ENCODE peak calls at places on chromosomes 12 and 14, in six cellular contexts. One of them, this sample, is unnamed.

GRCh38 chr12:26691234-26691970 is 141.6 kb downstream of the ITPR2 start:
- DNase-seq in cardiac muscle cell: peak
- DNase-seq in GM12865: no peak
- DNase-seq in GM23338: peak
- DNase-seq in psoas muscle: no peak
- DNase-seq in neural crest cell: no peak
- DNase-seq in this sample: no peak

GRCh38 chr12:72369560-72369959 is 97.4 kb downstream of the TRHDE start:
- DNase-seq in GM23338: no peak
- DNase-seq in neural crest cell: no peak
- DNase-seq in psoas muscle: no peak
- DNase-seq in GM12865: no peak
- DNase-seq in cardiac muscle cell: no peak
- DNase-seq in this sample: no peak

GRCh38 chr14:67276131-67276530 is 34.9 kb downstream of the PALS1 start:
- DNase-seq in cardiac muscle cell: no peak
- DNase-seq in GM12865: no peak
- DNase-seq in neural crest cell: no peak
- DNase-seq in GM23338: no peak
- DNase-seq in psoas muscle: no peak
- DNase-seq in this sample: no peak

GRCh38 chr12:96044017-96044985 is 8.9 kb upstream of the LTA4H start:
- DNase-seq in GM23338: no peak
- DNase-seq in neural crest cell: no peak
- DNase-seq in cardiac muscle cell: peak
- DNase-seq in GM12865: no peak
- DNase-seq in psoas muscle: no peak
- DNase-seq in this sample: no peak

GRCh38 chr12:95805864-95806669 is 15.5 kb upstream of the NTN4 start:
- DNase-seq in neural crest cell: no peak
- DNase-seq in GM23338: no peak
- DNase-seq in psoas muscle: no peak
- DNase-seq in GM12865: no peak
- DNase-seq in cardiac muscle cell: peak
- DNase-seq in this sample: no peak

GRCh38 chr12:6613015-6613775 is 6.0 kb upstream of the CHD4 start:
- DNase-seq in neural crest cell: peak
- DNase-seq in GM12865: peak
- DNase-seq in psoas muscle: peak
- DNase-seq in GM23338: peak
- DNase-seq in cardiac muscle cell: peak
- DNase-seq in this sample: no peak

GRCh38 chr12:48601013-48601756 is 31.3 kb upstream of the LALBA start:
- DNase-seq in GM12865: peak
- DNase-seq in neural crest cell: peak
- DNase-seq in cardiac muscle cell: peak
- DNase-seq in psoas muscle: no peak
- DNase-seq in GM23338: peak
- DNase-seq in this sample: no peak

GRCh38 chr14:67536087-67536486 is 3.0 kb downstream of the PLEKHH1 start:
- DNase-seq in GM12865: no peak
- DNase-seq in cardiac muscle cell: no peak
- DNase-seq in GM23338: no peak
- DNase-seq in psoas muscle: no peak
- DNase-seq in neural crest cell: no peak
- DNase-seq in this sample: no peak

GRCh38 chr12:68530965-68531364 is 79.7 kb upstream of the RAP1B start:
- DNase-seq in neural crest cell: no peak
- DNase-seq in cardiac muscle cell: peak
- DNase-seq in psoas muscle: no peak
- DNase-seq in GM12865: no peak
- DNase-seq in GM23338: no peak
- DNase-seq in this sample: no peak

GRCh38 chr12:86929962-86930361 is 673.8 kb upstream of the MGAT4C start:
- DNase-seq in neural crest cell: no peak
- DNase-seq in cardiac muscle cell: no peak
- DNase-seq in psoas muscle: no peak
- DNase-seq in GM23338: no peak
- DNase-seq in GM12865: no peak
- DNase-seq in this sample: no peak

GRCh38 chr14:45201908-45202307 is 51.1 kb downstream of the MIS18BP1 start:
- DNase-seq in GM12865: peak
- DNase-seq in cardiac muscle cell: peak
- DNase-seq in psoas muscle: no peak
- DNase-seq in neural crest cell: no peak
- DNase-seq in GM23338: peak
- DNase-seq in this sample: no peak

GRCh38 chr14:71942904-71943694 is 10.9 kb downstream of the RGS6 start:
- DNase-seq in psoas muscle: no peak
- DNase-seq in GM12865: peak
- DNase-seq in neural crest cell: no peak
- DNase-seq in cardiac muscle cell: no peak
- DNase-seq in GM23338: no peak
- DNase-seq in this sample: no peak

GRCh38 chr14:88934231-88934898 is 109.9 kb downstream of the TTC8 start:
- DNase-seq in cardiac muscle cell: peak
- DNase-seq in neural crest cell: no peak
- DNase-seq in psoas muscle: no peak
- DNase-seq in GM23338: no peak
- DNase-seq in GM12865: no peak
- DNase-seq in this sample: no peak

GRCh38 chr12:31021809-31022492 is 51.7 kb upstream of the DDX11 start:
- DNase-seq in cardiac muscle cell: no peak
- DNase-seq in GM23338: no peak
- DNase-seq in neural crest cell: no peak
- DNase-seq in GM12865: no peak
- DNase-seq in psoas muscle: no peak
- DNase-seq in this sample: no peak

GRCh38 chr14:100440207-100440631 is 117.1 kb downstream of the SLC25A47 start:
- DNase-seq in GM23338: peak
- DNase-seq in GM12865: peak
- DNase-seq in neural crest cell: peak
- DNase-seq in cardiac muscle cell: peak
- DNase-seq in psoas muscle: peak
- DNase-seq in this sample: peak

GRCh38 chr14:65100905-65101541 is 1.3 kb downstream of the MAX start:
- DNase-seq in psoas muscle: no peak
- DNase-seq in neural crest cell: no peak
- DNase-seq in cardiac muscle cell: no peak
- DNase-seq in GM23338: no peak
- DNase-seq in GM12865: no peak
- DNase-seq in this sample: no peak

GRCh38 chr12:19757317-19757877 is 318.1 kb downstream of the AEBP2 start:
- DNase-seq in GM23338: peak
- DNase-seq in cardiac muscle cell: peak
- DNase-seq in neural crest cell: no peak
- DNase-seq in GM12865: peak
- DNase-seq in psoas muscle: no peak
- DNase-seq in this sample: no peak

GRCh38 chr12:52263761-52264434 is 10.5 kb upstream of the KRT86 start:
- DNase-seq in GM12865: no peak
- DNase-seq in neural crest cell: no peak
- DNase-seq in psoas muscle: no peak
- DNase-seq in cardiac muscle cell: no peak
- DNase-seq in GM23338: no peak
- DNase-seq in this sample: no peak

GRCh38 chr12:95624544-95624943 is 73.3 kb upstream of the USP44 start:
- DNase-seq in GM23338: peak
- DNase-seq in psoas muscle: no peak
- DNase-seq in GM12865: no peak
- DNase-seq in cardiac muscle cell: no peak
- DNase-seq in neural crest cell: no peak
- DNase-seq in this sample: no peak

GRCh38 chr12:132439333-132439904 is 50.5 kb upstream of the FBRSL1 start:
- DNase-seq in neural crest cell: no peak
- DNase-seq in GM12865: no peak
- DNase-seq in cardiac muscle cell: no peak
- DNase-seq in GM23338: no peak
- DNase-seq in psoas muscle: no peak
- DNase-seq in this sample: no peak
- TF ChIP-seq CTCF in neural crest cell: no peak
- TF ChIP-seq CTCF in GM12865: no peak
- TF ChIP-seq CTCF in cardiac muscle cell: no peak
- TF ChIP-seq CTCF in GM23338: no peak
- TF ChIP-seq CTCF in psoas muscle: no peak
- TF ChIP-seq CTCF in this sample: no peak

DNA sequence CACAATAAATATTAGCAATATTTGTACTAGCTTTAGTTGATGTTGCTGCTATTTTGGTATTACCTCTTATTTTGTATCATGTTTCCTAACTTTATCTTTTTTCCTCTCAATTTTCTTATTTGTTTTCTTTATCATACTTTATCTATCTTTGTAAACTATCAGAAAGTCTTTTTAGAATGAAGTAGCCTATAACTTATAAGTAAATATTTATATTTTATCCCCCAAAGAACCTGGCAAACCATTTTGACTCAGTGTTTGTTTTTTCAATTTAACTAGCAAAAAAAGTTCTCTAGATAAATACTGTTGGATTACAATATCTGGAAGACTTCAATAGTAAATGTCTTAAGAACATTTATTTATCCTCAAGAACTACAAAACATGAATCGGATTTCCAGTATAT is 135.7 kb upstream of the PDZRN4 start:
- DNase-seq in GM12865: no peak
- DNase-seq in neural crest cell: no peak
- DNase-seq in cardiac muscle cell: no peak
- DNase-seq in GM23338: no peak
- DNase-seq in psoas muscle: no peak
- DNase-seq in this sample: no peak
- TF ChIP-seq CTCF in GM12865: no peak
- TF ChIP-seq CTCF in neural crest cell: no peak
- TF ChIP-seq CTCF in cardiac muscle cell: no peak
- TF ChIP-seq CTCF in GM23338: no peak
- TF ChIP-seq CTCF in psoas muscle: no peak
- TF ChIP-seq CTCF in this sample: no peak

GRCh38 chr12:4858385-4858784 is 51.3 kb upstream of the KCNA1 start:
- DNase-seq in neural crest cell: peak
- DNase-seq in cardiac muscle cell: no peak
- DNase-seq in GM12865: peak
- DNase-seq in psoas muscle: no peak
- DNase-seq in GM23338: peak
- DNase-seq in this sample: no peak
- TF ChIP-seq CTCF in neural crest cell: no peak
- TF ChIP-seq CTCF in cardiac muscle cell: no peak
- TF ChIP-seq CTCF in GM12865: no peak
- TF ChIP-seq CTCF in psoas muscle: no peak
- TF ChIP-seq CTCF in GM23338: no peak
- TF ChIP-seq CTCF in this sample: peak

GRCh38 chr12:110932048-110932447 is 11.7 kb upstream of the MYL2 start:
- DNase-seq in cardiac muscle cell: peak
- DNase-seq in GM12865: no peak
- DNase-seq in GM23338: peak
- DNase-seq in psoas muscle: no peak
- DNase-seq in neural crest cell: peak
- DNase-seq in this sample: no peak
- TF ChIP-seq CTCF in cardiac muscle cell: peak
- TF ChIP-seq CTCF in GM12865: peak
- TF ChIP-seq CTCF in GM23338: peak
- TF ChIP-seq CTCF in psoas muscle: no peak
- TF ChIP-seq CTCF in neural crest cell: peak
- TF ChIP-seq CTCF in this sample: peak

GRCh38 chr12:112430929-112431328 is 12.2 kb downstream of the PTPN11 start:
- DNase-seq in GM23338: no peak
- DNase-seq in psoas muscle: no peak
- DNase-seq in GM12865: no peak
- DNase-seq in cardiac muscle cell: no peak
- DNase-seq in neural crest cell: no peak
- DNase-seq in this sample: no peak
- TF ChIP-seq CTCF in GM23338: no peak
- TF ChIP-seq CTCF in psoas muscle: no peak
- TF ChIP-seq CTCF in GM12865: no peak
- TF ChIP-seq CTCF in cardiac muscle cell: no peak
- TF ChIP-seq CTCF in neural crest cell: no peak
- TF ChIP-seq CTCF in this sample: no peak

DNA sequence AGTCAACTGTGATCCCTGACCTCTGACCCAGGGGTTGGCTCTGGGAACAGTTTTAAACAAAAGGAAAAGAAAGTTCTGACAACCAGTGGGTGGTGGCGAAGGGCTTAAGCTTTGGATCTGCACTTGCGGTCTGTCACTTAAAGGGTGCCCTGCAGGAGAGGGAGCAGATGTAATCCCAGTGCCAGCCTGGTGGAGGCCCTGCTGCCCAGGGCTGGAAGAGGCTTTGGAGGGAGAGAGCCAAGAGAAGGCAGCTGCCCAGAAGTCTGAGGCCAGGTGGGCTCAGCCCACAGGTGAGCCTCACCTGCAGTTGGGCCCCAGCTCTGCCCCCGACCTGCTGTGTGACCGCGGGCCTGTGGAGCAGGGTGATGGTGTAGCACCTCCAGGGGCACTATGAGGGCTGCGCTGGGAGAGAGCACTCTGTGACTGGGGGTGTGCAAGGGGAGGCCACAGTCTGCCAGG is 19.1 kb downstream of the SH2B3 start:
- DNase-seq in psoas muscle: no peak
- DNase-seq in GM23338: peak
- DNase-seq in GM12865: no peak
- DNase-seq in neural crest cell: no peak
- DNase-seq in cardiac muscle cell: no peak
- DNase-seq in this sample: no peak
- TF ChIP-seq CTCF in psoas muscle: no peak
- TF ChIP-seq CTCF in GM23338: peak
- TF ChIP-seq CTCF in GM12865: peak
- TF ChIP-seq CTCF in neural crest cell: no peak
- TF ChIP-seq CTCF in cardiac muscle cell: peak
- TF ChIP-seq CTCF in this sample: no peak

GRCh38 chr14:94539181-94539580 is 22.1 kb upstream of the SERPINA4 start:
- DNase-seq in GM23338: no peak
- DNase-seq in cardiac muscle cell: no peak
- DNase-seq in neural crest cell: no peak
- DNase-seq in psoas muscle: no peak
- DNase-seq in GM12865: no peak
- DNase-seq in this sample: no peak

GRCh38 chr14:94532462-94532861 is 23.2 kb upstream of the SERPINA12 start:
- DNase-seq in GM12865: peak
- DNase-seq in neural crest cell: no peak
- DNase-seq in psoas muscle: no peak
- DNase-seq in GM23338: no peak
- DNase-seq in cardiac muscle cell: peak
- DNase-seq in this sample: no peak

GRCh38 chr14:94540031-94540794 is 21.0 kb upstream of the SERPINA4 start:
- DNase-seq in neural crest cell: no peak
- DNase-seq in cardiac muscle cell: peak
- DNase-seq in psoas muscle: no peak
- DNase-seq in GM23338: no peak
- DNase-seq in GM12865: peak
- DNase-seq in this sample: no peak

GRCh38 chr14:94538070-94538740 is 23.0 kb upstream of the SERPINA4 start:
- DNase-seq in cardiac muscle cell: no peak
- DNase-seq in neural crest cell: no peak
- DNase-seq in psoas muscle: no peak
- DNase-seq in GM23338: no peak
- DNase-seq in GM12865: peak
- DNase-seq in this sample: no peak

GRCh38 chr14:94536836-94537235 is 24.4 kb upstream of the SERPINA4 start:
- DNase-seq in GM23338: peak
- DNase-seq in neural crest cell: no peak
- DNase-seq in psoas muscle: no peak
- DNase-seq in cardiac muscle cell: peak
- DNase-seq in GM12865: peak
- DNase-seq in this sample: no peak
- TF ChIP-seq CTCF in GM23338: peak
- TF ChIP-seq CTCF in neural crest cell: no peak
- TF ChIP-seq CTCF in psoas muscle: no peak
- TF ChIP-seq CTCF in cardiac muscle cell: no peak
- TF ChIP-seq CTCF in GM12865: no peak
- TF ChIP-seq CTCF in this sample: no peak

This sample was measured in D721Med.